ENCODE peak calls at places on chromosome 10, in nine cellular contexts. One of them, this sample, is unnamed. For H3K9me3, the result is how much of the 10 kb centered on the place peaks cover.

GRCh38 chr10:77827383-77827782 is 99.2 kb downstream of the DLG5 start:
- DNase-seq in neural progenitor cell: no peak
- DNase-seq in heart left ventricle: no peak
- DNase-seq in naive thymus-derived CD4-positive, alpha-beta T cell: no peak
- DNase-seq in right cardiac atrium: peak
- DNase-seq in endothelial cell of umbilical vein: no peak
- DNase-seq in heart right ventricle: no peak
- DNase-seq in cardiac muscle cell: no peak
- DNase-seq in Caco-2: no peak
- DNase-seq in this sample: no peak

GRCh38 chr10:60943372-60944158 is 420 bp downstream of the RHOBTB1 start:
- DNase-seq in neural progenitor cell: peak
- DNase-seq in right cardiac atrium: peak
- DNase-seq in naive thymus-derived CD4-positive, alpha-beta T cell: peak
- DNase-seq in cardiac muscle cell: peak
- DNase-seq in heart left ventricle: peak
- DNase-seq in Caco-2: peak
- DNase-seq in endothelial cell of umbilical vein: peak
- DNase-seq in heart right ventricle: peak
- DNase-seq in this sample: peak

GRCh38 chr10:12350167-12350872 is 973 bp downstream of the CAMK1D start:
- DNase-seq in heart right ventricle: peak
- DNase-seq in naive thymus-derived CD4-positive, alpha-beta T cell: peak
- DNase-seq in heart left ventricle: peak
- DNase-seq in endothelial cell of umbilical vein: peak
- DNase-seq in Caco-2: peak
- DNase-seq in neural progenitor cell: peak
- DNase-seq in cardiac muscle cell: peak
- DNase-seq in right cardiac atrium: peak
- DNase-seq in this sample: peak

GRCh38 chr10:84340187-84340586 is 11.8 kb downstream of the CCSER2 start:
- DNase-seq in neural progenitor cell: no peak
- DNase-seq in right cardiac atrium: no peak
- DNase-seq in naive thymus-derived CD4-positive, alpha-beta T cell: no peak
- DNase-seq in heart right ventricle: no peak
- DNase-seq in Caco-2: no peak
- DNase-seq in heart left ventricle: no peak
- DNase-seq in endothelial cell of umbilical vein: no peak
- DNase-seq in cardiac muscle cell: no peak
- DNase-seq in this sample: no peak

GRCh38 chr10:55464083-55464482 is 663.1 kb upstream of the PCDH15 start:
- DNase-seq in right cardiac atrium: no peak
- DNase-seq in heart right ventricle: no peak
- DNase-seq in cardiac muscle cell: no peak
- DNase-seq in naive thymus-derived CD4-positive, alpha-beta T cell: no peak
- DNase-seq in heart left ventricle: no peak
- DNase-seq in Caco-2: no peak
- DNase-seq in endothelial cell of umbilical vein: no peak
- DNase-seq in neural progenitor cell: no peak
- DNase-seq in this sample: no peak

GRCh38 chr10:44348496-44348895 is 36.4 kb downstream of the CXCL12 start:
- DNase-seq in naive thymus-derived CD4-positive, alpha-beta T cell: no peak
- DNase-seq in Caco-2: no peak
- DNase-seq in cardiac muscle cell: no peak
- DNase-seq in neural progenitor cell: no peak
- DNase-seq in right cardiac atrium: no peak
- DNase-seq in endothelial cell of umbilical vein: no peak
- DNase-seq in heart left ventricle: no peak
- DNase-seq in heart right ventricle: no peak
- DNase-seq in this sample: no peak

GRCh38 chr10:122293156-122293978 is 22.3 kb downstream of the BTBD16 start:
- DNase-seq in heart right ventricle: no peak
- DNase-seq in naive thymus-derived CD4-positive, alpha-beta T cell: no peak
- DNase-seq in right cardiac atrium: no peak
- DNase-seq in heart left ventricle: no peak
- DNase-seq in neural progenitor cell: no peak
- DNase-seq in Caco-2: no peak
- DNase-seq in cardiac muscle cell: no peak
- DNase-seq in endothelial cell of umbilical vein: no peak
- DNase-seq in this sample: no peak

GRCh38 chr10:26448706-26449435 is 10.7 kb downstream of the APBB1IP start:
- DNase-seq in endothelial cell of umbilical vein: no peak
- DNase-seq in heart left ventricle: no peak
- DNase-seq in right cardiac atrium: no peak
- DNase-seq in neural progenitor cell: no peak
- DNase-seq in heart right ventricle: no peak
- DNase-seq in cardiac muscle cell: no peak
- DNase-seq in naive thymus-derived CD4-positive, alpha-beta T cell: peak
- DNase-seq in Caco-2: no peak
- DNase-seq in this sample: no peak

GRCh38 chr10:89301721-89302445 is at the start of gene IFIT2:
- DNase-seq in endothelial cell of umbilical vein: peak
- DNase-seq in naive thymus-derived CD4-positive, alpha-beta T cell: peak
- DNase-seq in heart left ventricle: peak
- DNase-seq in right cardiac atrium: peak
- DNase-seq in cardiac muscle cell: no peak
- DNase-seq in neural progenitor cell: no peak
- DNase-seq in heart right ventricle: peak
- DNase-seq in Caco-2: peak
- DNase-seq in this sample: peak

GRCh38 chr10:119465085-119465484 is 77.4 kb downstream of the RGS10 start:
- DNase-seq in endothelial cell of umbilical vein: no peak
- DNase-seq in right cardiac atrium: no peak
- DNase-seq in heart right ventricle: no peak
- DNase-seq in naive thymus-derived CD4-positive, alpha-beta T cell: no peak
- DNase-seq in cardiac muscle cell: no peak
- DNase-seq in Caco-2: no peak
- DNase-seq in neural progenitor cell: no peak
- DNase-seq in heart left ventricle: no peak
- DNase-seq in this sample: no peak

GRCh38 chr10:6221971-6222751 is 19.4 kb downstream of the PFKFB3 start:
- DNase-seq in heart left ventricle: no peak
- DNase-seq in endothelial cell of umbilical vein: no peak
- DNase-seq in naive thymus-derived CD4-positive, alpha-beta T cell: no peak
- DNase-seq in Caco-2: no peak
- DNase-seq in right cardiac atrium: no peak
- DNase-seq in heart right ventricle: no peak
- DNase-seq in neural progenitor cell: no peak
- DNase-seq in cardiac muscle cell: peak
- DNase-seq in this sample: no peak

GRCh38 chr10:61899045-61899444 is 2.5 kb upstream of the ARID5B start:
- DNase-seq in neural progenitor cell: no peak
- DNase-seq in right cardiac atrium: no peak
- DNase-seq in cardiac muscle cell: no peak
- DNase-seq in Caco-2: no peak
- DNase-seq in heart left ventricle: no peak
- DNase-seq in endothelial cell of umbilical vein: peak
- DNase-seq in heart right ventricle: no peak
- DNase-seq in naive thymus-derived CD4-positive, alpha-beta T cell: no peak
- DNase-seq in this sample: peak

GRCh38 chr10:110750931-110751330 is 106.8 kb downstream of the RBM20 start:
- DNase-seq in neural progenitor cell: no peak
- DNase-seq in Caco-2: no peak
- DNase-seq in heart right ventricle: no peak
- DNase-seq in naive thymus-derived CD4-positive, alpha-beta T cell: peak
- DNase-seq in cardiac muscle cell: no peak
- DNase-seq in right cardiac atrium: no peak
- DNase-seq in endothelial cell of umbilical vein: no peak
- DNase-seq in heart left ventricle: no peak
- DNase-seq in this sample: no peak

GRCh38 chr10:48542471-48543210 is 62.2 kb downstream of the ARHGAP22 start:
- DNase-seq in right cardiac atrium: no peak
- DNase-seq in heart left ventricle: no peak
- DNase-seq in heart right ventricle: no peak
- DNase-seq in naive thymus-derived CD4-positive, alpha-beta T cell: no peak
- DNase-seq in Caco-2: no peak
- DNase-seq in cardiac muscle cell: no peak
- DNase-seq in endothelial cell of umbilical vein: no peak
- DNase-seq in neural progenitor cell: no peak
- DNase-seq in this sample: no peak

GRCh38 chr10:116470768-116471415 is 43.2 kb downstream of the PNLIPRP3 start:
- DNase-seq in heart right ventricle: no peak
- DNase-seq in naive thymus-derived CD4-positive, alpha-beta T cell: no peak
- DNase-seq in endothelial cell of umbilical vein: no peak
- DNase-seq in right cardiac atrium: no peak
- DNase-seq in heart left ventricle: no peak
- DNase-seq in cardiac muscle cell: no peak
- DNase-seq in Caco-2: peak
- DNase-seq in neural progenitor cell: peak
- DNase-seq in this sample: peak

GRCh38 chr10:110502072-110502845 is 4.6 kb downstream of the DUSP5 start:
- DNase-seq in Caco-2: no peak
- DNase-seq in endothelial cell of umbilical vein: no peak
- DNase-seq in neural progenitor cell: no peak
- DNase-seq in heart left ventricle: no peak
- DNase-seq in heart right ventricle: no peak
- DNase-seq in naive thymus-derived CD4-positive, alpha-beta T cell: no peak
- DNase-seq in right cardiac atrium: no peak
- DNase-seq in cardiac muscle cell: no peak
- DNase-seq in this sample: no peak

GRCh38 chr10:113557389-113558321 is 4.8 kb downstream of the HABP2 start:
- DNase-seq in neural progenitor cell: peak
- DNase-seq in naive thymus-derived CD4-positive, alpha-beta T cell: no peak
- DNase-seq in heart left ventricle: peak
- DNase-seq in Caco-2: no peak
- DNase-seq in cardiac muscle cell: no peak
- DNase-seq in heart right ventricle: peak
- DNase-seq in right cardiac atrium: no peak
- DNase-seq in endothelial cell of umbilical vein: peak
- DNase-seq in this sample: no peak

GRCh38 chr10:15118615-15119014 is 21.5 kb downstream of the RPP38 start:
- DNase-seq in naive thymus-derived CD4-positive, alpha-beta T cell: no peak
- DNase-seq in cardiac muscle cell: no peak
- DNase-seq in endothelial cell of umbilical vein: no peak
- DNase-seq in neural progenitor cell: no peak
- DNase-seq in heart left ventricle: no peak
- DNase-seq in right cardiac atrium: no peak
- DNase-seq in heart right ventricle: no peak
- DNase-seq in Caco-2: no peak
- DNase-seq in this sample: no peak

GRCh38 chr10:71771821-71772617 is 1.3 kb downstream of the VSIR start:
- DNase-seq in neural progenitor cell: no peak
- DNase-seq in heart right ventricle: peak
- DNase-seq in naive thymus-derived CD4-positive, alpha-beta T cell: no peak
- DNase-seq in right cardiac atrium: peak
- DNase-seq in cardiac muscle cell: no peak
- DNase-seq in Caco-2: no peak
- DNase-seq in heart left ventricle: peak
- DNase-seq in endothelial cell of umbilical vein: peak
- DNase-seq in this sample: no peak
- H3K4me3 ChIP-seq in neural progenitor cell: no peak
- H3K4me3 ChIP-seq in heart right ventricle: peak
- H3K4me3 ChIP-seq in naive thymus-derived CD4-positive, alpha-beta T cell: peak
- H3K4me3 ChIP-seq in right cardiac atrium: peak
- H3K4me3 ChIP-seq in cardiac muscle cell: no peak
- H3K4me3 ChIP-seq in Caco-2: peak
- H3K4me3 ChIP-seq in heart left ventricle: peak
- H3K4me3 ChIP-seq in endothelial cell of umbilical vein: no peak
- H3K4me3 ChIP-seq in this sample: no peak

GRCh38 chr10:29163746-29164145 is 125.1 kb upstream of the LYZL1 start:
- DNase-seq in right cardiac atrium: no peak
- DNase-seq in neural progenitor cell: no peak
- DNase-seq in naive thymus-derived CD4-positive, alpha-beta T cell: no peak
- DNase-seq in heart right ventricle: peak
- DNase-seq in heart left ventricle: peak
- DNase-seq in Caco-2: peak
- DNase-seq in cardiac muscle cell: no peak
- DNase-seq in endothelial cell of umbilical vein: peak
- DNase-seq in this sample: no peak
- H3K9me3 ChIP-seq in right cardiac atrium: under half
- H3K9me3 ChIP-seq in neural progenitor cell: under half
- H3K9me3 ChIP-seq in naive thymus-derived CD4-positive, alpha-beta T cell: under half
- H3K9me3 ChIP-seq in heart right ventricle: under half
- H3K9me3 ChIP-seq in heart left ventricle: under half
- H3K9me3 ChIP-seq in Caco-2: under half
- H3K9me3 ChIP-seq in cardiac muscle cell: under half
- H3K9me3 ChIP-seq in endothelial cell of umbilical vein: under half
- H3K9me3 ChIP-seq in this sample: under half

GRCh38 chr10:63264852-63265617 is 131.9 kb downstream of the NRBF2 start:
- DNase-seq in heart right ventricle: peak
- DNase-seq in cardiac muscle cell: peak
- DNase-seq in naive thymus-derived CD4-positive, alpha-beta T cell: no peak
- DNase-seq in neural progenitor cell: peak
- DNase-seq in right cardiac atrium: no peak
- DNase-seq in heart left ventricle: peak
- DNase-seq in endothelial cell of umbilical vein: peak
- DNase-seq in Caco-2: peak
- DNase-seq in this sample: peak

GRCh38 chr10:63260103-63260859 is 127.2 kb downstream of the NRBF2 start:
- DNase-seq in endothelial cell of umbilical vein: no peak
- DNase-seq in heart left ventricle: no peak
- DNase-seq in naive thymus-derived CD4-positive, alpha-beta T cell: no peak
- DNase-seq in neural progenitor cell: no peak
- DNase-seq in right cardiac atrium: no peak
- DNase-seq in Caco-2: no peak
- DNase-seq in cardiac muscle cell: no peak
- DNase-seq in heart right ventricle: no peak
- DNase-seq in this sample: no peak

GRCh38 chr10:63260860-63261251 is 127.7 kb downstream of the NRBF2 start:
- DNase-seq in right cardiac atrium: no peak
- DNase-seq in heart right ventricle: no peak
- DNase-seq in cardiac muscle cell: no peak
- DNase-seq in naive thymus-derived CD4-positive, alpha-beta T cell: no peak
- DNase-seq in heart left ventricle: no peak
- DNase-seq in endothelial cell of umbilical vein: no peak
- DNase-seq in Caco-2: no peak
- DNase-seq in neural progenitor cell: no peak
- DNase-seq in this sample: no peak

GRCh38 chr10:63261496-63261895 is 128.4 kb downstream of the NRBF2 start:
- DNase-seq in cardiac muscle cell: no peak
- DNase-seq in endothelial cell of umbilical vein: no peak
- DNase-seq in heart right ventricle: no peak
- DNase-seq in right cardiac atrium: no peak
- DNase-seq in naive thymus-derived CD4-positive, alpha-beta T cell: no peak
- DNase-seq in Caco-2: no peak
- DNase-seq in neural progenitor cell: no peak
- DNase-seq in heart left ventricle: no peak
- DNase-seq in this sample: no peak

GRCh38 chr10:63262674-63263073 is 129.5 kb downstream of the NRBF2 start:
- DNase-seq in endothelial cell of umbilical vein: no peak
- DNase-seq in cardiac muscle cell: no peak
- DNase-seq in heart right ventricle: no peak
- DNase-seq in right cardiac atrium: no peak
- DNase-seq in heart left ventricle: no peak
- DNase-seq in neural progenitor cell: no peak
- DNase-seq in naive thymus-derived CD4-positive, alpha-beta T cell: no peak
- DNase-seq in Caco-2: no peak
- DNase-seq in this sample: no peak
- H3K4me3 ChIP-seq in endothelial cell of umbilical vein: no peak
- H3K4me3 ChIP-seq in cardiac muscle cell: no peak
- H3K4me3 ChIP-seq in heart right ventricle: no peak
- H3K4me3 ChIP-seq in right cardiac atrium: no peak
- H3K4me3 ChIP-seq in heart left ventricle: no peak
- H3K4me3 ChIP-seq in neural progenitor cell: no peak
- H3K4me3 ChIP-seq in naive thymus-derived CD4-positive, alpha-beta T cell: peak
- H3K4me3 ChIP-seq in Caco-2: no peak
- H3K4me3 ChIP-seq in this sample: no peak

DNA sequence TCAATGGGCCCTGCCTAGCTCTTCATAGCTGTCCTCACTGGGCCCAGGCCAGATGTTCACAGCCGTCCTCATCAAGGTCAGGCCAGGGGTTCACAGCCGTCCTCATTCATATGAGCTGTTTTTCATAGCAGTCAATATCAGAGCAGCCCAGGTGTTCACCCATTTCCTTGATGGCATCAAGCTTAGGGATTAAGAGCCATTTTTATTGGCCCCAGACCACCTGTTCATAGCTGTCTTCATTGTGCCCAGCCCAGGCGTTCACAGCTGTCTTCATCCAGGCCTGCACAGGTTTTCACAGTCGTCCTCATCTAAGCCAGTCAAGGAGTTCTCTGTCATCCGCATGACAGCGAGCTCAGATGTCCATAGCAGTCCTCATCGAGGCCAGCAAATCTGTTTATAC is 9.4 kb downstream of the FRG2B start:
- DNase-seq in neural progenitor cell: no peak
- DNase-seq in endothelial cell of umbilical vein: no peak
- DNase-seq in cardiac muscle cell: no peak
- DNase-seq in right cardiac atrium: no peak
- DNase-seq in naive thymus-derived CD4-positive, alpha-beta T cell: no peak
- DNase-seq in heart right ventricle: no peak
- DNase-seq in Caco-2: no peak
- DNase-seq in heart left ventricle: no peak
- DNase-seq in this sample: no peak
- H3K9me3 ChIP-seq in neural progenitor cell: under half
- H3K9me3 ChIP-seq in endothelial cell of umbilical vein: under half
- H3K9me3 ChIP-seq in cardiac muscle cell: under half
- H3K9me3 ChIP-seq in right cardiac atrium: under half
- H3K9me3 ChIP-seq in naive thymus-derived CD4-positive, alpha-beta T cell: under half
- H3K9me3 ChIP-seq in heart right ventricle: under half
- H3K9me3 ChIP-seq in Caco-2: under half
- H3K9me3 ChIP-seq in heart left ventricle: under half
- H3K9me3 ChIP-seq in this sample: under half

This sample was measured in HAP-1.